ENCODE peak calls at places on chromosomes 2 and 18, in six cellular contexts. W is SJSA1; T is transverse colon; N is kidney epithelial cell; Y is CD4-positive, CD25-positive, alpha-beta regulatory T cell; I is cardiac fibroblast. D is an unnamed sample.

GRCh38 chr2:219523031-219523671 is 8.9 kb downstream of the ASIC4 start:
- DNase-seq in W (no peak), T (no peak), N (no peak), Y (no peak), I (no peak), D (no peak)

GRCh38 chr18:70280007-70280925 is 8.6 kb upstream of the SOCS6 start:
- DNase-seq in W (no peak), T (no peak), N (no peak), Y (no peak), I (peak), D (no peak)

GRCh38 chr2:236866542-236867340 is 218.9 kb upstream of the COPS8 start:
- DNase-seq in W (no peak), T (no peak), N (no peak), Y (no peak), I (no peak), D (peak)

GRCh38 chr2:229141626-229142025 is 129.5 kb downstream of the PID1 start:
- DNase-seq in W (no peak), T (no peak), N (peak), Y (no peak), I (peak), D (no peak)

GRCh38 chr2:64487256-64488049 is 33.5 kb downstream of the LGALSL start:
- DNase-seq in W (peak), T (no peak), N (no peak), Y (no peak), I (no peak), D (no peak)

GRCh38 chr2:171469176-171469575 is 35.1 kb downstream of the DCAF17 start:
- DNase-seq in W (no peak), T (no peak), N (no peak), Y (no peak), I (no peak), D (no peak)

GRCh38 chr2:205811387-205811786 is 129.1 kb downstream of the NRP2 start:
- DNase-seq in W (no peak), T (no peak), N (no peak), Y (no peak), I (peak), D (no peak)

GRCh38 chr2:161576421-161576820 is 47.8 kb upstream of the SLC4A10 start:
- DNase-seq in W (no peak), T (no peak), N (no peak), Y (no peak), I (no peak), D (no peak)

GRCh38 chr2:232522014-232522854 is 2.0 kb downstream of the PRSS56 start:
- DNase-seq in W (peak), T (peak), N (no peak), Y (peak), I (peak), D (peak)

GRCh38 chr2:105379741-105380186 is 19.1 kb downstream of the FHL2 start:
- DNase-seq in W (no peak), T (no peak), N (no peak), Y (no peak), I (no peak), D (no peak)

GRCh38 chr2:4219571-4219970 is 516.2 kb downstream of the DCDC2C start:
- DNase-seq in W (no peak), T (no peak), N (peak), Y (no peak), I (no peak), D (no peak)

GRCh38 chr18:63138469-63139340 is 180.9 kb downstream of the BCL2 start:
- DNase-seq in W (no peak), T (peak), N (no peak), Y (no peak), I (peak), D (peak)

GRCh38 chr2:113225505-113226259 is 51.9 kb downstream of the PSD4 start:
- DNase-seq in W (no peak), T (no peak), N (peak), Y (no peak), I (no peak), D (no peak)

GRCh38 chr2:69026026-69026425 is 13.0 kb downstream of the ANTXR1 start:
- DNase-seq in W (no peak), T (peak), N (no peak), Y (no peak), I (peak), D (peak)

GRCh38 chr2:135944625-135945024 is 40.8 kb downstream of the DARS1 start:
- DNase-seq in W (no peak), T (no peak), N (no peak), Y (no peak), I (no peak), D (no peak)

GRCh38 chr2:183009249-183009899 is 28.9 kb downstream of the NCKAP1 start:
- DNase-seq in W (no peak), T (no peak), N (no peak), Y (no peak), I (no peak), D (no peak)

GRCh38 chr2:137511526-137511925 is 452.7 kb upstream of the HNMT start:
- DNase-seq in W (no peak), T (no peak), N (no peak), Y (no peak), I (no peak), D (no peak)

GRCh38 chr2:135600915-135601314 is 69.6 kb downstream of the R3HDM1 start:
- DNase-seq in W (no peak), T (no peak), N (no peak), Y (peak), I (peak), D (no peak)

GRCh38 chr18:51751901-51752300 is 554.4 kb upstream of the MEX3C start:
- DNase-seq in W (no peak), T (no peak), N (peak), Y (no peak), I (no peak), D (no peak)

GRCh38 chr2:119590873-119591272 is 46.6 kb downstream of the CFAP221 start:
- DNase-seq in W (no peak), T (no peak), N (no peak), Y (no peak), I (no peak), D (no peak)

GRCh38 chr2:214808961-214809750 is at the start of gene BARD1:
- DNase-seq in W (peak), T (peak), N (no peak), Y (peak), I (peak), D (peak)

GRCh38 chr2:120858764-120859525 is 123.3 kb downstream of the GLI2 start:
- DNase-seq in W (no peak), T (no peak), N (no peak), Y (no peak), I (no peak), D (no peak)

GRCh38 chr2:18311413-18311812 is 249.0 kb downstream of the RDH14 start:
- DNase-seq in W (peak), T (no peak), N (peak), Y (no peak), I (no peak), D (no peak)

GRCh38 chr2:10171006-10171800 is 48.7 kb downstream of the RRM2 start:
- DNase-seq in W (no peak), T (no peak), N (no peak), Y (no peak), I (no peak), D (no peak)
- H3K4me3 ChIP-seq in W (no peak), T (no peak), N (no peak), Y (no peak), I (no peak), D (no peak)

DNA sequence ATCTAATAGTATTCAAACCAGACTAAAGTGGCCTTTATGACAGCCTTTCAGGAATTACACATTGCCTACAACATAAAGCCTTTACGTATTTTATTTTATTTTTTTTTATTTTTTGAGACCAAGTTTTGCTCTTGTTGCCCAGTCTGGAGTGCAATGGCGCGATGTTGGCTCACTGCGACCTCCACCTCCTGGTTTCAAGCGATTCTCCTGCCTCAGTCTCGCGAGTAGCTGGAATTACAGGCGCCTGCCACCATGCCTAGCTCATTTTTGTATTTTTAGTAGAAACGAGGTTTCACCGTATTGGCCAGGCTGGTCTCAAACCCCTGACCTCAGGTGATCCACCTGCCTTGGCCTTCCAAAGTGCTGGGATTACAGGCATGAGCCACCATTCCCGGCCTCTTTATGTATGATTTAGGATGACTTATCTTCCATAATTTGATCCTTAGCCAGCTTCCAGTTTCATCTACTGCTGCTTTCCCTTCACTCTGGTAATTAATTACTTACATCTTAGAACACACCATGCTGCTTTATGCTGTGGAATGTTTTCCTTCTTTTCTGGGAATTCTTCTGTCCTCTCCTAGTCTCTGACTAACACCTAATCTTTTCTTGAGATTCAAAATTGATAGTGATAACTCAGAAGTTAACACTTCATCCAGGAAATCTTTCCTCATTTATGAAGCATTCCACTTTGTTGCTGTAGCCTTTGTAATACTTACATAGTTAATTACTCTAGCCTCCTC is 2.6 kb downstream of the USP14 start:
- DNase-seq in W (no peak), T (no peak), N (no peak), Y (no peak), I (no peak), D (no peak)
- H3K4me3 ChIP-seq in W (no peak), T (no peak), N (no peak), Y (no peak), I (no peak), D (no peak)

GRCh38 chr18:34222396-34223163 is 2.1 kb downstream of the NOL4 start:
- DNase-seq in W (peak), T (no peak), N (no peak), Y (no peak), I (peak), D (no peak)
- H3K4me3 ChIP-seq in W (peak), T (peak), N (peak), Y (no peak), I (peak), D (peak)

GRCh38 chr18:3596324-3597158 is 146.6 kb downstream of the TGIF1 start:
- DNase-seq in W (peak), T (peak), N (no peak), Y (peak), I (peak), D (peak)
- H3K4me3 ChIP-seq in W (no peak), T (peak), N (peak), Y (peak), I (peak), D (no peak)

GRCh38 chr2:160405077-160405865 is 88.3 kb downstream of the RBMS1 start:
- DNase-seq in W (peak), T (no peak), N (no peak), Y (no peak), I (peak), D (no peak)
- H3K4me3 ChIP-seq in W (peak), T (no peak), N (peak), Y (peak), I (peak), D (no peak)

DNA sequence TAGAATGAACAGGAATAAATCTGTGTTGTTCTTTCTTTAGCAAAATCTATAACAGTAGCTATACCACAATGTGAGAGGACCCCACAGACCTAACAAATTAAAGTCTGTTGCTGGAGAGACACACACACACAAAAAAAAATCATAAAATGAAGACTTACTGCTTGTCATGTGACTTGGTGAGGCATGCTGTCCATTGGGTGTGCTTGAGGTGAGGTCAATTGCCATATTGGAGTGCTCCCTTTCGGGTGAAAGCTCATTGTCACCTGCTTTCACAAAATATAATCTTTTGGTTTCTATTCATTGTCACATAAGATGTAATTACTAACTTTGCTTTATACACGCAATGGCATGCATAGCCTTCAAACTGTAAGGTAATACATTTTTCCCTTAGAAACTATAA is 3.9 kb downstream of the IKZF2 start:
- DNase-seq in W (no peak), T (no peak), N (no peak), Y (no peak), I (no peak), D (no peak)
- H3K4me3 ChIP-seq in W (no peak), T (no peak), N (no peak), Y (peak), I (peak), D (no peak)

GRCh38 chr2:19868224-19868623 is 33.6 kb downstream of the TTC32 start:
- DNase-seq in W (no peak), T (no peak), N (no peak), Y (no peak), I (no peak), D (no peak)
- H3K4me3 ChIP-seq in W (peak), T (peak), N (no peak), Y (peak), I (peak), D (peak)